ENCODE peak calls at places on chromosomes 13 and 19, in nine cellular contexts. One of them, this sample, is unnamed. For H3K4me1, the result is how much of the 10 kb centered on the place peaks cover.

GRCh38 chr13:46170687-46171086 is 11.3 kb downstream of the LCP1 start:
- DNase-seq in testis: no peak
- DNase-seq in heart left ventricle: no peak
- DNase-seq in mammary epithelial cell: no peak
- DNase-seq in transverse colon: no peak
- DNase-seq in Peyer's patch: no peak
- DNase-seq in cardiac muscle cell: peak
- DNase-seq in MM.1S: no peak
- DNase-seq in uterus: no peak
- DNase-seq in this sample: no peak

GRCh38 chr13:74210693-74211393 is 76.6 kb upstream of the KLF12 start:
- DNase-seq in testis: peak
- DNase-seq in heart left ventricle: peak
- DNase-seq in mammary epithelial cell: peak
- DNase-seq in transverse colon: no peak
- DNase-seq in Peyer's patch: no peak
- DNase-seq in cardiac muscle cell: peak
- DNase-seq in MM.1S: no peak
- DNase-seq in uterus: no peak
- DNase-seq in this sample: no peak

GRCh38 chr13:52159159-52159982 is at the start of gene NEK3:
- DNase-seq in testis: peak
- DNase-seq in heart left ventricle: peak
- DNase-seq in mammary epithelial cell: peak
- DNase-seq in transverse colon: peak
- DNase-seq in Peyer's patch: peak
- DNase-seq in cardiac muscle cell: peak
- DNase-seq in MM.1S: peak
- DNase-seq in uterus: peak
- DNase-seq in this sample: peak

GRCh38 chr19:4061683-4062575 is 4.8 kb downstream of the ZBTB7A start:
- DNase-seq in testis: no peak
- DNase-seq in heart left ventricle: peak
- DNase-seq in mammary epithelial cell: peak
- DNase-seq in transverse colon: peak
- DNase-seq in Peyer's patch: peak
- DNase-seq in cardiac muscle cell: no peak
- DNase-seq in MM.1S: no peak
- DNase-seq in uterus: no peak
- DNase-seq in this sample: peak

GRCh38 chr19:36207605-36208252 is 6.7 kb downstream of the ZNF565 start:
- DNase-seq in testis: no peak
- DNase-seq in heart left ventricle: no peak
- DNase-seq in mammary epithelial cell: no peak
- DNase-seq in transverse colon: no peak
- DNase-seq in Peyer's patch: no peak
- DNase-seq in cardiac muscle cell: no peak
- DNase-seq in MM.1S: no peak
- DNase-seq in uterus: no peak
- DNase-seq in this sample: no peak

GRCh38 chr19:39405930-39406655 is 554 bp upstream of the ZFP36 start:
- DNase-seq in testis: peak
- DNase-seq in heart left ventricle: no peak
- DNase-seq in mammary epithelial cell: no peak
- DNase-seq in transverse colon: peak
- DNase-seq in Peyer's patch: peak
- DNase-seq in cardiac muscle cell: no peak
- DNase-seq in MM.1S: peak
- DNase-seq in uterus: no peak
- DNase-seq in this sample: no peak

GRCh38 chr13:41443969-41444368 is 13.4 kb upstream of the RGCC start:
- DNase-seq in testis: no peak
- DNase-seq in heart left ventricle: no peak
- DNase-seq in mammary epithelial cell: no peak
- DNase-seq in transverse colon: no peak
- DNase-seq in Peyer's patch: no peak
- DNase-seq in cardiac muscle cell: no peak
- DNase-seq in MM.1S: no peak
- DNase-seq in uterus: no peak
- DNase-seq in this sample: no peak

GRCh38 chr13:76522083-76522755 is 364.0 kb downstream of the KCTD12 start:
- DNase-seq in testis: no peak
- DNase-seq in heart left ventricle: no peak
- DNase-seq in mammary epithelial cell: peak
- DNase-seq in transverse colon: no peak
- DNase-seq in Peyer's patch: no peak
- DNase-seq in cardiac muscle cell: peak
- DNase-seq in MM.1S: no peak
- DNase-seq in uterus: no peak
- DNase-seq in this sample: no peak

GRCh38 chr19:50565984-50566903 is 2.0 kb downstream of the LRRC4B start:
- DNase-seq in testis: no peak
- DNase-seq in heart left ventricle: no peak
- DNase-seq in mammary epithelial cell: no peak
- DNase-seq in transverse colon: no peak
- DNase-seq in Peyer's patch: no peak
- DNase-seq in cardiac muscle cell: no peak
- DNase-seq in MM.1S: no peak
- DNase-seq in uterus: no peak
- DNase-seq in this sample: no peak

GRCh38 chr19:47470447-47471195 is 1.1 kb downstream of the SLC8A2 start:
- DNase-seq in testis: no peak
- DNase-seq in heart left ventricle: no peak
- DNase-seq in mammary epithelial cell: no peak
- DNase-seq in transverse colon: no peak
- DNase-seq in Peyer's patch: no peak
- DNase-seq in cardiac muscle cell: no peak
- DNase-seq in MM.1S: no peak
- DNase-seq in uterus: no peak
- DNase-seq in this sample: no peak

GRCh38 chr19:18322318-18322758 is 538 bp downstream of the LSM4 start:
- DNase-seq in testis: peak
- DNase-seq in heart left ventricle: peak
- DNase-seq in mammary epithelial cell: no peak
- DNase-seq in transverse colon: peak
- DNase-seq in Peyer's patch: peak
- DNase-seq in cardiac muscle cell: peak
- DNase-seq in MM.1S: peak
- DNase-seq in uterus: no peak
- DNase-seq in this sample: no peak

GRCh38 chr13:102280366-102280765 is 121.5 kb downstream of the FGF14 start:
- DNase-seq in testis: no peak
- DNase-seq in heart left ventricle: no peak
- DNase-seq in mammary epithelial cell: no peak
- DNase-seq in transverse colon: no peak
- DNase-seq in Peyer's patch: no peak
- DNase-seq in cardiac muscle cell: no peak
- DNase-seq in MM.1S: no peak
- DNase-seq in uterus: no peak
- DNase-seq in this sample: no peak

GRCh38 chr19:47374876-47375693 is 26.0 kb downstream of the DHX34 start:
- DNase-seq in testis: no peak
- DNase-seq in heart left ventricle: no peak
- DNase-seq in mammary epithelial cell: no peak
- DNase-seq in transverse colon: no peak
- DNase-seq in Peyer's patch: no peak
- DNase-seq in cardiac muscle cell: no peak
- DNase-seq in MM.1S: no peak
- DNase-seq in uterus: no peak
- DNase-seq in this sample: no peak

GRCh38 chr13:66427330-66427990 is 802.7 kb downstream of the PCDH9 start:
- DNase-seq in testis: no peak
- DNase-seq in heart left ventricle: no peak
- DNase-seq in mammary epithelial cell: no peak
- DNase-seq in transverse colon: no peak
- DNase-seq in Peyer's patch: no peak
- DNase-seq in cardiac muscle cell: no peak
- DNase-seq in MM.1S: no peak
- DNase-seq in uterus: no peak
- DNase-seq in this sample: no peak

DNA sequence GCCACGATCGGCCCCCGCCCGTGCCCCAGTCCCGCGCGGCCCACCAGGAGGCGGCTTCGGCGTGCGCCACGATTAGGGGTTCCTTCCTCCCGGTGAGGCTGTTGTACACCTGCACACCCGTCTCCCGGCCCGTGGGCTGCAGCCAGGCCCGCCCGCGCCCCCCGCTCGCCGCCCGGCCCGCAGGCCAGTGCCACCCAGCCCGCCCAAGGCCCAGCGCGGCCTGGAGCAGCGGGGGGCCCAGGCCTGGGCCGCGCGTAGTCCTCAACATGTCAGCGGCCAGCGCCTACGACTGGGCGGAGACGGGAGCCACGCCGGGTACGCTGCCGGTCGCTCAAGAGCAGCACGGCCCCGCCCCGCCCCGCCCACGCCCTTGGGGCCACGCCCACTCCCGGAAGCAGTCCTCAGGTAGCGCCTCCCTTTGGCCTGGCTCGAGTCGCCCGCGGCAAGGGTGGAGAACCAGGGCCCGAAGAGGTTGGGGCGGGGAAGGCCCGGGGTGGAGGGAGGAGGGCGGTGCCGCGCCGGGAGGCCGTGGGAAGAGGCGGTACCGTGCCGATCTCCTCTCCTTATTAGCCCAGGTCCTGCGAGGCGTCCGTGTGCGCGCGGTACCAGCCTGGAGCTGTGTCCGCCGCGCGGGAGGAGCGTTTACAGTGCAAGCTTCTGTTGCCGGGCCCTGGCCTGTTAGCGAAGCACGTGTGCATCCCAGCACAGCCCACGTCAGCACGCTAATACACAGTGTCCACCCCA is at the start of gene CARS2:
- DNase-seq in testis: peak
- DNase-seq in heart left ventricle: peak
- DNase-seq in mammary epithelial cell: peak
- DNase-seq in transverse colon: peak
- DNase-seq in Peyer's patch: peak
- DNase-seq in cardiac muscle cell: peak
- DNase-seq in MM.1S: peak
- DNase-seq in uterus: peak
- DNase-seq in this sample: peak
- TF ChIP-seq CTCF in testis: no peak
- TF ChIP-seq CTCF in heart left ventricle: peak
- TF ChIP-seq CTCF in mammary epithelial cell: peak
- TF ChIP-seq CTCF in transverse colon: peak
- TF ChIP-seq CTCF in Peyer's patch: no peak
- TF ChIP-seq CTCF in cardiac muscle cell: no peak
- TF ChIP-seq CTCF in MM.1S: peak
- TF ChIP-seq CTCF in uterus: no peak
- TF ChIP-seq CTCF in this sample: no peak

DNA sequence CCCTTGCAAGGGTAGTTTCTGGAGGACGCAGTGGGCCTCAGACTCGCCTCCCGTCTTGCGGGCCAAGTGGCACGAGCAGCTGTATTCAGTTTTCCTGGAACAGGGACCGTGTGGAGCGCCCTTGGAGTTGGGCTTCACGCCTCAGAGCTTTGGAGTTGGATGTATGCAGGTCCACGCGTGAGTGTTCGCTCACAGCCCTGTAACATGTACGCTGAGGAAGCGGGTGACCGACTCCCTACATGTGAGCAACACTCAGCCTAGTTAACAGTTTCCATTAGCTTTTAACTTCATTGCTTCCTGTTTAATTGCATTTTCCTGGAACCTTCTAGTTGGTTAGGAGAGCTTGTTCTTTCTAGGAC is 659 bp downstream of the TM9SF2 start:
- DNase-seq in testis: peak
- DNase-seq in heart left ventricle: no peak
- DNase-seq in mammary epithelial cell: peak
- DNase-seq in transverse colon: peak
- DNase-seq in Peyer's patch: peak
- DNase-seq in cardiac muscle cell: peak
- DNase-seq in MM.1S: no peak
- DNase-seq in uterus: no peak
- DNase-seq in this sample: peak
- H3K4me1 ChIP-seq in testis: under half
- H3K4me1 ChIP-seq in heart left ventricle: under half
- H3K4me1 ChIP-seq in mammary epithelial cell: under half
- H3K4me1 ChIP-seq in transverse colon: under half
- H3K4me1 ChIP-seq in Peyer's patch: half or more
- H3K4me1 ChIP-seq in cardiac muscle cell: under half
- H3K4me1 ChIP-seq in MM.1S: under half
- H3K4me1 ChIP-seq in uterus: under half
- H3K4me1 ChIP-seq in this sample: under half

DNA sequence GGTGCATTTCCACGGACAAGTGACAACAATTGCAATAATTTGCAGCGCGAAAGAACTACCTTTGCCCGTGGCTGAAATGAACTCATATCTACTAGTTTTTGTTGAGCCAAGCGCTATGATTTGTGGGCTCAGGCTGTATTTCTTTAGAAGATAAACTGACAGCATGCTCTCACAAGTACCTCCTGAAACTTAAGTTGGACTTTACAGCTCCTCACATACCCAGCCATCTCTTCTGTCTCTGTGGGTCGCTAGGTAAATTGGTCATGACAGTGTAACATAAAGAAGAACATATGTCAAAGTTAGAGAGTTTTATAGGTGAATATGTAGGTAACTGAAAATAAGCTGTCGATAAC is 839 bp downstream of the COG6 start:
- DNase-seq in testis: no peak
- DNase-seq in heart left ventricle: no peak
- DNase-seq in mammary epithelial cell: peak
- DNase-seq in transverse colon: no peak
- DNase-seq in Peyer's patch: no peak
- DNase-seq in cardiac muscle cell: no peak
- DNase-seq in MM.1S: no peak
- DNase-seq in uterus: no peak
- DNase-seq in this sample: no peak
- H3K27ac ChIP-seq in testis: no peak
- H3K27ac ChIP-seq in heart left ventricle: no peak
- H3K27ac ChIP-seq in mammary epithelial cell: no peak
- H3K27ac ChIP-seq in transverse colon: peak
- H3K27ac ChIP-seq in Peyer's patch: peak
- H3K27ac ChIP-seq in cardiac muscle cell: peak
- H3K27ac ChIP-seq in MM.1S: no peak
- H3K27ac ChIP-seq in uterus: peak
- H3K27ac ChIP-seq in this sample: peak

GRCh38 chr13:61247149-61247936 is 168.3 kb downstream of the PCDH20 start:
- DNase-seq in testis: no peak
- DNase-seq in heart left ventricle: no peak
- DNase-seq in mammary epithelial cell: no peak
- DNase-seq in transverse colon: no peak
- DNase-seq in Peyer's patch: no peak
- DNase-seq in cardiac muscle cell: no peak
- DNase-seq in MM.1S: no peak
- DNase-seq in uterus: no peak
- DNase-seq in this sample: no peak
- TF ChIP-seq CTCF in testis: no peak
- TF ChIP-seq CTCF in heart left ventricle: no peak
- TF ChIP-seq CTCF in mammary epithelial cell: no peak
- TF ChIP-seq CTCF in transverse colon: no peak
- TF ChIP-seq CTCF in Peyer's patch: no peak
- TF ChIP-seq CTCF in cardiac muscle cell: no peak
- TF ChIP-seq CTCF in MM.1S: no peak
- TF ChIP-seq CTCF in uterus: no peak
- TF ChIP-seq CTCF in this sample: no peak

This sample was measured in pancreas.